ENCODE peak calls at places on chromosomes 11 and 22, in nine cellular contexts. N is heart left ventricle, S is AG10803, J is lower lobe of right lung, A is adrenal gland, C is right lobe of liver, G is cardiac fibroblast, B is upper lobe of right lung, I is sigmoid colon. R is an unnamed sample.

GRCh38 chr11:111513240-111513605 is 1.0 kb upstream of the BTG4 start:
- DNase-seq in N (no peak), S (no peak), J (no peak), A (no peak), C (no peak), G (no peak), B (no peak), I (no peak), R (no peak)

GRCh38 chr11:125207866-125208425 is 43.4 kb downstream of the PKNOX2 start:
- DNase-seq in N (no peak), S (peak; percentile 3), J (no peak), A (no peak), C (no peak), G (peak; percentile 4), B (no peak), I (peak; percentile 1), R (peak; percentile 64)

GRCh38 chr11:4577761-4578160 is 3.8 kb upstream of the OR52I2 start:
- DNase-seq in N (no peak), S (no peak), J (no peak), A (no peak), C (no peak), G (no peak), B (no peak), I (no peak), R (no peak)

GRCh38 chr11:27864046-27865025 is 164.1 kb upstream of the BDNF start:
- DNase-seq in N (no peak), S (peak; percentile 37), J (no peak), A (no peak), C (no peak), G (no peak), B (no peak), I (no peak), R (no peak)

GRCh38 chr22:50140615-50141014 is 29.9 kb upstream of the PANX2 start:
- DNase-seq in N (no peak), S (no peak), J (no peak), A (no peak), C (no peak), G (no peak), B (no peak), I (no peak), R (no peak)

GRCh38 chr11:69691449-69691848 is 12.4 kb downstream of the FGF19 start:
- DNase-seq in N (no peak), S (peak; percentile 48), J (no peak), A (no peak), C (no peak), G (peak; percentile 58), B (peak; percentile 3), I (peak; percentile 3), R (peak; percentile 64)

GRCh38 chr11:60978546-60979380 is 7.3 kb downstream of the CD6 start:
- DNase-seq in N (no peak), S (no peak), J (no peak), A (no peak), C (no peak), G (no peak), B (no peak), I (no peak), R (no peak)

GRCh38 chr22:48188211-48188845 is 1425.9 kb downstream of the TBC1D22A start:
- DNase-seq in N (no peak), S (no peak), J (no peak), A (no peak), C (no peak), G (no peak), B (no peak), I (no peak), R (no peak)

GRCh38 chr11:119671561-119672015 is 57.4 kb downstream of the NECTIN1 start:
- DNase-seq in N (peak; percentile 80), S (peak; percentile 21), J (no peak), A (peak; percentile 57), C (no peak), G (peak; percentile 58), B (no peak), I (no peak), R (peak; percentile 39)

GRCh38 chr22:19878461-19879247 is 24.0 kb upstream of the GNB1L start:
- DNase-seq in N (peak; percentile 12), S (peak; percentile 61), J (peak; percentile 37), A (peak; percentile 43), C (peak; percentile 20), G (peak; percentile 68), B (peak; percentile 39), I (peak; percentile 56), R (no peak)

DNA sequence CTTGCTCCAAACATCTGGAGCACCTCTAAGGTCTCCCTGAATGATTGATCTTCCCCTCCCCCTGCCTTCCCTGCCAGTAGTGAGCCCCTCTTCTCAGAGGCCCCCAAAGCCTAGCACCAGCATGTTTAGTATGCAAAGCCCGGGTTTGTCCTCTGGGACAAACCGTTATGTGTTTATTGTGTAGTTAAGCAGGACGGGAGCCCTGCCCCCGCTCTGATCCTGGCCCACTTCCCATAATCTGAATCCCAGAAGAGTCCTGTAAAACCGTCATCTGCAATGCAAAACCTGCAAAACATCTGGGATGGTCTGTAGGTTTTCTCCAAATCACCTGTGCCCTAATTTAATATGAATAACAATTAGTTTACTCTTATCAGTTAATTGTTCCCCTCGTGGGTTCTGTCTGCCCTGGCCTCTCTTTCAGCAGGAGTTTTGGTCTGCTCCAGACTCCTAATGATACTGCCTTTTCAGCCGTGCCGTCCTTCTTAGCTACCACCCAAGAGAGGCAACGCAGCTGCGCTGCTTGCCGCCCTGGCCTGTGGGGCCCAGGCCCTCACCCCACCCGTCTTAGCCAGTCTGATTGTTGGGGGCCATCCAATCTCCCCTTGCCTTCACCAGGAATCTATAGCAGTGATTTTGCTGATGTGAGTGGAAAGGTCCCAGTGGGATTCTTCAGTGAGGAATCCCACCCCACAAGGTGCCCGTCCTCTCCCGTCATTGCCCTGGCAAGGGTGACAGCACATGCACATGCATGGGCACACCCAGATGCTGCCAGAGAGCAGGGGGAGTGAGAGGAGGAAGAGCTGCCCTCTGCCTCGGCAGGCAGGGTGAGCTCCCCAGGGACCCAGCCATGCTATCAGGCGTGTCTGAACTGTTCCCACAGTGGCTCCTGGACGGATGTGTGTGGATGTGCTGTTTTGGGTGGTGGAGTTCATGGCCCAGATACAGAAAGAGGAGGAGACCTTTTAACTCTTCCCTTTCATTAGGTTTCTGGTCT is 3.0 kb upstream of the B3GAT1 start:
- DNase-seq in N (no peak), S (no peak), J (no peak), A (no peak), C (no peak), G (no peak), B (no peak), I (no peak), R (no peak)
- H3K4me3 ChIP-seq in N (no peak overlapping the region), S (no peak overlapping the region), J (no peak overlapping the region), A (no peak overlapping the region), C (no peak overlapping the region), G (no peak overlapping the region), B (no peak overlapping the region), I (no peak overlapping the region), R (no peak overlapping the region)

GRCh38 chr22:17131686-17132085 is 10.5 kb upstream of the TMEM121B start:
- DNase-seq in N (peak; percentile 45), S (no peak), J (no peak), A (no peak), C (no peak), G (no peak), B (no peak), I (peak; percentile 28), R (no peak)
- TF ChIP-seq CTCF in N (peak; percentile 13), S (no peak), J (no peak), A (no peak), C (no peak), G (no peak), B (no peak), I (no peak), R (no peak)

GRCh38 chr22:37080838-37081237 is 28.7 kb downstream of the TMPRSS6 start:
- DNase-seq in N (no peak), S (peak; percentile 17), J (no peak), A (no peak), C (no peak), G (no peak), B (no peak), I (no peak), R (no peak)

GRCh38 chr22:37077802-37078448 is 26.4 kb downstream of the KCTD17 start:
- DNase-seq in N (no peak), S (peak; percentile 29), J (peak; percentile 76), A (peak; percentile 77), C (peak; percentile 67), G (peak; percentile 62), B (peak; percentile 86), I (no peak), R (peak; percentile 55)

GRCh38 chr22:37079668-37080171 is 28.2 kb downstream of the KCTD17 start:
- DNase-seq in N (no peak), S (peak; percentile 4), J (peak; percentile 58), A (no peak), C (no peak), G (peak; percentile 70), B (no peak), I (no peak), R (peak; percentile 27)

GRCh38 chr22:37080438-37080837 is 28.9 kb downstream of the KCTD17 start:
- DNase-seq in N (no peak), S (no peak), J (no peak), A (no peak), C (no peak), G (no peak), B (no peak), I (no peak), R (no peak)

DNA sequence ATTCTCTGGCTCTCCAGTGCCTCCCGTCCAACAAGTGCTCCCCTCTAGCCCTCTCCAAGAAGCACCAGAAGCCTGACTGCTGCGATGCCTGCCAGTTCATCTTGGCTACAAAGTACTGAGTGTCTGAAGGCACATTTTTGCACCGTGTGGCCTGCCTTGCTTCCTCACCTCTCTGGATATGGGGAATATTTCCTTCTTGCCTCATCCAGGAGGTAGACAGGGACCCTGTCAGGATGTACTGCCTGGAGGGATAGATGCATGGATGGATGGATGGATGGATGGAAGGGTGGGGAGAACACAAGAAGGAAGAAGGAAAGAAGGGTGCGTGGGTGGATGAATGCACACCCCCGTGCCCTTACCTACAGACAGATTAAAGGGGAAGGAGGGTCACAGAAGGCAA is 27.6 kb downstream of the KCTD17 start:
- DNase-seq in N (no peak), S (no peak), J (no peak), A (no peak), C (no peak), G (no peak), B (no peak), I (no peak), R (no peak)
- H3K4me3 ChIP-seq in N (no peak overlapping the region), S (no peak overlapping the region), J (no peak overlapping the region), A (no peak overlapping the region), C (no peak overlapping the region), G (no peak overlapping the region), B (no peak overlapping the region), I (no peak overlapping the region), R (no peak overlapping the region)

GRCh38 chr11:75767793-75768111 is 826 bp upstream of the DGAT2 start:
- DNase-seq in N (no peak), S (no peak), J (no peak), A (no peak), C (no peak), G (no peak), B (no peak), I (no peak), R (no peak)

GRCh38 chr11:75767228-75767572 is 1.4 kb upstream of the DGAT2 start:
- DNase-seq in N (no peak), S (no peak), J (no peak), A (no peak), C (no peak), G (no peak), B (no peak), I (peak; percentile 46), R (no peak)

GRCh38 chr11:75766449-75767227 is 1.9 kb upstream of the DGAT2 start:
- DNase-seq in N (no peak), S (peak; percentile 17), J (no peak), A (no peak), C (no peak), G (no peak), B (no peak), I (peak; percentile 30), R (no peak)

GRCh38 chr11:75768909-75769771 is 562 bp downstream of the DGAT2 start:
- DNase-seq in N (no peak), S (no peak), J (no peak), A (no peak), C (peak; percentile 38), G (no peak), B (no peak), I (peak; percentile 63), R (no peak)

GRCh38 chr11:75768112-75768908 is at the start of gene DGAT2:
- DNase-seq in N (peak; percentile 86), S (peak; percentile 48), J (peak; percentile 88), A (peak; percentile 75), C (peak; percentile 85), G (peak; percentile 62), B (peak; percentile 91), I (peak; percentile 76), R (peak; percentile 62)
- TF ChIP-seq CTCF in N (peak; percentile 24), S (peak; percentile 4), J (peak; percentile 18), A (no peak), C (peak; percentile 65), G (no peak), B (peak; percentile 12), I (no peak), R (no peak)

R was measured in fibroblast of the aortic adventitia.